ENCODE peak calls at places on chromosome 10, in eight cellular contexts. O, Q, B, F, H, E, V and L are unnamed samples.

GRCh38 chr10:8962249-8962648 is 907.8 kb downstream of the GATA3 start:
- DNase-seq in O (no peak), Q (no peak), B (no peak), F (no peak), H (no peak), E (no peak), V (no peak), L (no peak)

GRCh38 chr10:28796606-28797512 is 119.5 kb downstream of the BAMBI start:
- DNase-seq in O (no peak), Q (no peak), B (no peak), F (peak; percentile 77), H (no peak), E (no peak), V (peak; percentile 83), L (no peak)

GRCh38 chr10:15211464-15211979 is 43.0 kb upstream of the NMT2 start:
- DNase-seq in O (no peak), Q (no peak), B (no peak), F (no peak), H (no peak), E (no peak), V (peak; percentile 93), L (no peak)

GRCh38 chr10:21579291-21579690 is 45.3 kb downstream of the MLLT10 start:
- DNase-seq in O (no peak), Q (no peak), B (no peak), F (no peak), H (no peak), E (no peak), V (no peak), L (no peak)

GRCh38 chr10:23079700-23080099 is 15.7 kb upstream of the MSRB2 start:
- DNase-seq in O (no peak), Q (peak; percentile 13), B (no peak), F (no peak), H (no peak), E (no peak), V (no peak), L (no peak)

GRCh38 chr10:113576853-113577252 is 24.0 kb downstream of the HABP2 start:
- DNase-seq in O (no peak), Q (peak; percentile 67), B (no peak), F (no peak), H (no peak), E (no peak), V (peak; percentile 12), L (no peak)

GRCh38 chr10:13928362-13928921 is 341.7 kb downstream of the PRPF18 start:
- DNase-seq in O (no peak), Q (no peak), B (no peak), F (no peak), H (no peak), E (no peak), V (no peak), L (no peak)

GRCh38 chr10:21427804-21428481 is 97.5 kb downstream of the SKIDA1 start:
- DNase-seq in O (no peak), Q (no peak), B (peak; percentile 5), F (no peak), H (no peak), E (no peak), V (peak; percentile 35), L (no peak)

GRCh38 chr10:34815174-34816066 is at the start of gene PARD3:
- DNase-seq in O (peak; percentile 87), Q (peak; percentile 90), B (no peak), F (peak; percentile 80), H (no peak), E (no peak), V (peak; percentile 51), L (no peak)

GRCh38 chr10:55233505-55233904 is 432.5 kb upstream of the PCDH15 start:
- DNase-seq in O (no peak), Q (no peak), B (no peak), F (no peak), H (no peak), E (no peak), V (no peak), L (no peak)

GRCh38 chr10:8300925-8301707 is 246.6 kb downstream of the GATA3 start:
- DNase-seq in O (no peak), Q (no peak), B (no peak), F (no peak), H (no peak), E (no peak), V (no peak), L (no peak)

GRCh38 chr10:70343712-70344111 is 38.7 kb downstream of the LRRC20 start:
- DNase-seq in O (peak; percentile 46), Q (no peak), B (no peak), F (no peak), H (no peak), E (no peak), V (no peak), L (no peak)

GRCh38 chr10:11832042-11832441 is 8.9 kb downstream of the PROSER2 start:
- DNase-seq in O (peak; percentile 38), Q (no peak), B (no peak), F (no peak), H (no peak), E (no peak), V (no peak), L (no peak)

GRCh38 chr10:116947838-116948529 is 57.0 kb downstream of the SHTN1 start:
- DNase-seq in O (no peak), Q (no peak), B (peak; percentile 4), F (no peak), H (no peak), E (no peak), V (peak; percentile 31), L (no peak)

GRCh38 chr10:114538544-114538906 is 119.5 kb downstream of the ABLIM1 start:
- DNase-seq in O (no peak), Q (peak; percentile 67), B (no peak), F (no peak), H (peak; percentile 39), E (no peak), V (no peak), L (peak; percentile 53)

GRCh38 chr10:63058236-63058635 is 74.9 kb upstream of the NRBF2 start:
- DNase-seq in O (no peak), Q (no peak), B (no peak), F (no peak), H (no peak), E (no peak), V (no peak), L (no peak)

GRCh38 chr10:124012066-124012465 is 81.3 kb downstream of the CHST15 start:
- DNase-seq in O (no peak), Q (no peak), B (no peak), F (peak; percentile 14), H (no peak), E (peak; percentile 29), V (no peak), L (no peak)

GRCh38 chr10:34280599-34281374 is 534.3 kb downstream of the PARD3 start:
- DNase-seq in O (peak; percentile 86), Q (peak; percentile 17), B (peak; percentile 96), F (no peak), H (no peak), E (no peak), V (peak; percentile 98), L (no peak)

GRCh38 chr10:132419631-132420468 is 22.9 kb downstream of the PWWP2B start:
- DNase-seq in O (no peak), Q (no peak), B (no peak), F (no peak), H (no peak), E (no peak), V (no peak), L (no peak)

GRCh38 chr10:80443531-80443974 is 10.6 kb upstream of the TSPAN14 start:
- DNase-seq in O (no peak), Q (no peak), B (no peak), F (no peak), H (no peak), E (peak; percentile 49), V (no peak), L (no peak)

GRCh38 chr10:119496282-119496681 is 46.2 kb downstream of the RGS10 start:
- DNase-seq in O (no peak), Q (no peak), B (no peak), F (no peak), H (no peak), E (no peak), V (no peak), L (no peak)

GRCh38 chr10:119441921-119442757 is 100.4 kb downstream of the RGS10 start:
- DNase-seq in O (no peak), Q (peak; percentile 53), B (no peak), F (peak; percentile 16), H (no peak), E (peak; percentile 77), V (no peak), L (no peak)

GRCh38 chr10:103663802-103664201 is 170.3 kb downstream of the NEURL1 start:
- DNase-seq in O (peak; percentile 89), Q (no peak), B (no peak), F (peak; percentile 59), H (no peak), E (no peak), V (no peak), L (no peak)

GRCh38 chr10:82463165-82463564 is 588.2 kb downstream of the NRG3 start:
- DNase-seq in O (no peak), Q (no peak), B (no peak), F (no peak), H (no peak), E (no peak), V (no peak), L (no peak)

GRCh38 chr10:73997479-73997805 is 474 bp upstream of the VCL start:
- DNase-seq in O (no peak), Q (no peak), B (no peak), F (no peak), H (no peak), E (no peak), V (no peak), L (no peak)
- H3K4me3 ChIP-seq in O (peak overlapping the region; percentile 100), Q (peak overlapping the region; percentile 54), B (peak overlapping the region; percentile 52), F (peak overlapping the region; percentile 72), H (peak overlapping the region; percentile 63), E (peak overlapping the region; percentile 99), V (peak overlapping the region; percentile 67), L (peak overlapping the region; percentile 88)

GRCh38 chr10:73762915-73763314 is 18.7 kb downstream of the SEC24C start:
- DNase-seq in O (no peak), Q (no peak), B (no peak), F (no peak), H (no peak), E (no peak), V (peak; percentile 53), L (no peak)
- H3K4me3 ChIP-seq in O (no peak overlapping the region), Q (no peak overlapping the region), B (no peak overlapping the region), F (no peak overlapping the region), H (no peak overlapping the region), E (no peak overlapping the region), V (no peak overlapping the region), L (no peak overlapping the region)

DNA sequence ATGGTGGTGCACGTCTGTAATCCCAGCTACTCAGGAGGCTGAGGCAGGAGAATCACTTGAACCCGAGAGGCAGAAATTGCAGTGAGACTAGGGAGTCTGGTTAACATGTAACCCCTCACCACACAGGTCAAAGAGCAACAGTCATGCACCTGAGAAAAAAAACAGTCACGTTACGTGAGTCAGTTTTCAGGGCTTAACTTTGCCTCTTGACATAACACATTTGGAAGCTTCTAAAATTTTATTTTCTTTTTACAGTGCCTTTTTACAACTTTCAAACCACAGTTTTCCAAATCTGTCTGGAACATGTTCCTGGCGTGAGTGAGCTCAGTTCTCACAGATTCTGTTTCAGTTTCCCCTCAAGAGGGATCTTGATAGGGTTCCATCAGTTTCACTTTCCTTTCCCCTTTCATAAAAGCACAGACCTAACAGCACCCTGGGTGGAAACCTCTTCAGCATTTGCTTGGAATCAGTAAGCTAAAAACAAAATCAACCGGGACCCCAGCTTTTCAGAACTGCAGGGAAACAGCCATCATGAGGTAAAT is 4.4 kb downstream of the IFIT3 start:
- DNase-seq in O (no peak), Q (no peak), B (peak; percentile 63), F (no peak), H (peak; percentile 60), E (peak; percentile 58), V (peak; percentile 78), L (peak; percentile 28)
- H3K4me3 ChIP-seq in O (peak overlapping the region; percentile 32), Q (no peak overlapping the region), B (peak overlapping the region; percentile 39), F (peak overlapping the region; percentile 47), H (peak overlapping the region; percentile 47), E (peak overlapping the region; percentile 55), V (peak overlapping the region; percentile 37), L (peak overlapping the region; percentile 30)

GRCh38 chr10:5547934-5548660 is 23.3 kb downstream of the CALML3 start:
- DNase-seq in O (peak; percentile 63), Q (no peak), B (no peak), F (no peak), H (no peak), E (no peak), V (no peak), L (no peak)
- H3K4me3 ChIP-seq in O (peak overlapping the region; percentile 20), Q (no peak overlapping the region), B (no peak overlapping the region), F (no peak overlapping the region), H (no peak overlapping the region), E (peak overlapping the region; percentile 30), V (no peak overlapping the region), L (no peak overlapping the region)